ENCODE peak calls at places on chromosomes 1 and 21, in nine cellular contexts. S, V, C, T, X, F, G, P and D are unnamed samples.

GRCh38 chr1:181126289-181126688 is 37.8 kb downstream of the IER5 start:
- DNase-seq in S (no peak), V (no peak), C (no peak), T (no peak), X (no peak), F (no peak), G (no peak), P (no peak), D (no peak)

GRCh38 chr1:58249729-58250586 is 296.6 kb downstream of the OMA1 start:
- DNase-seq in S (peak; percentile 21), V (no peak), C (no peak), T (peak; percentile 50), X (no peak), F (no peak), G (peak; percentile 92), P (peak; percentile 86), D (no peak)

GRCh38 chr1:184836081-184836480 is 81.4 kb upstream of the EDEM3 start:
- DNase-seq in S (no peak), V (no peak), C (no peak), T (no peak), X (no peak), F (no peak), G (no peak), P (no peak), D (no peak)

GRCh38 chr21:34526236-34526617 is 14.2 kb upstream of the KCNE1 start:
- DNase-seq in S (no peak), V (no peak), C (no peak), T (no peak), X (no peak), F (no peak), G (no peak), P (no peak), D (no peak)

GRCh38 chr21:40245021-40245420 is 377.8 kb downstream of the PCP4 start:
- DNase-seq in S (no peak), V (no peak), C (no peak), T (no peak), X (no peak), F (no peak), G (no peak), P (no peak), D (no peak)

GRCh38 chr1:115545791-115546733 is 95.7 kb upstream of the VANGL1 start:
- DNase-seq in S (no peak), V (peak; percentile 27), C (no peak), T (no peak), X (no peak), F (peak; percentile 83), G (peak; percentile 94), P (peak; percentile 65), D (peak; percentile 70)

GRCh38 chr1:201538618-201539551 is at the start of gene NAV1:
- DNase-seq in S (peak; percentile 70), V (no peak), C (peak; percentile 68), T (peak; percentile 83), X (no peak), F (no peak), G (peak; percentile 75), P (peak; percentile 86), D (peak; percentile 29)

GRCh38 chr1:119637719-119638118 is 10.3 kb downstream of the ZNF697 start:
- DNase-seq in S (no peak), V (no peak), C (no peak), T (no peak), X (no peak), F (no peak), G (no peak), P (no peak), D (no peak)

GRCh38 chr21:44528634-44528995 is 11.4 kb downstream of the KRTAP10-1 start:
- DNase-seq in S (no peak), V (no peak), C (no peak), T (no peak), X (no peak), F (no peak), G (no peak), P (no peak), D (no peak)

GRCh38 chr1:208189183-208189582 is 55.0 kb downstream of the PLXNA2 start:
- DNase-seq in S (no peak), V (no peak), C (no peak), T (no peak), X (no peak), F (no peak), G (no peak), P (no peak), D (no peak)

GRCh38 chr1:40662864-40663263 is 2.6 kb downstream of the RIMS3 start:
- DNase-seq in S (no peak), V (no peak), C (no peak), T (no peak), X (no peak), F (no peak), G (no peak), P (no peak), D (no peak)
- H3K27me3 ChIP-seq in S (no peaks in the 10 kb centered on the region), V (no peaks in the 10 kb centered on the region), C (no peaks in the 10 kb centered on the region), T (no peaks in the 10 kb centered on the region), X (no peaks in the 10 kb centered on the region), F (peaks cover 54% of the 10 kb centered on the region), G (no peaks in the 10 kb centered on the region), P (no peaks in the 10 kb centered on the region), D (no peaks in the 10 kb centered on the region)

DNA sequence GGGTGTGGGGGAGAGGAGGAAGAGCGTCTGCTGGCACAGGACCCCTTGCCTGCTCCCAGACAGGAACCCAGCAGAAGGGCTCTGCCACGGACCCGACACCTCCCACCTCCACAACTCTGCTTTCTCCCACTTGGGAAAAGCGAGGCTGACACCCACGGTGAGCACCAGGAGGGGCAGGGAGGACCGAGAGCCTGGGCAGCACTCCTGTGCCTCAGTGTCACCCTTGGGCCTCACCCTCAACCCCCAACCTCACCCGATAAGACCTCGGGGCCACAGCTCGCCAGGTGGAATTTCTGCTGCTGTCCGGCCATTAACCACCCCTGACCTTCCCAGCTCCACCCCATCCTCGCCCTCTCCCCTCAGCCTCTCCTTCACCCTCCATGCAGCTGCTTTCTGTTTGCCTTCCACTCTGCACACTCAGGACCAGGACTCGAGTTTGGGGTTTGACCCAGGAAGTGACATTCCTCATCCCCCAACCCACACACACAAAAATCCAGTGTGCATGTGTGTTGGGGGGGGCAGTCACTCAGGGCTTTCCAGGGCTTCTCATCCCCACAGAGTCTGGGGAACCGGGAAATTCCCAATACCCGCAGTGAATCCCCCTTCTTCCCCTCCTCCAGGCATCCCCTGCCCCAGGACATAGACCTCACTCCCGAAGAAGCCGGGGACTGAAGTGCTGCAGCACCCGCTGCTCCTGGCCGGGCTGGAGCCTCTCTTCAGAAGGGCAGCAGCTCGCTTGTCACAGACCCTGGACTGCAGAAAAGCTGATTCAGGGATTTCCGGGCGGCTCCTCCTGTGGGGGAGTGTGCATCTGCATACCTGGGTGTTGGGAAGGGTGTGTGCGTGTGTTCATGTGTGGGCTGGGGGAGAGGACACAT is 65.8 kb downstream of the SYT2 start:
- DNase-seq in S (no peak), V (no peak), C (no peak), T (peak; percentile 34), X (no peak), F (no peak), G (peak; percentile 50), P (peak; percentile 47), D (no peak)
- H3K27me3 ChIP-seq in S (peaks cover 97% of the 10 kb centered on the region), V (peaks cover 3% of the 10 kb centered on the region), C (peaks cover 70% of the 10 kb centered on the region), T (peaks cover 56% of the 10 kb centered on the region), X (peaks cover 7% of the 10 kb centered on the region), F (peaks cover 77% of the 10 kb centered on the region), G (peaks cover 52% of the 10 kb centered on the region), P (peaks cover 77% of the 10 kb centered on the region), D (peaks cover 2% of the 10 kb centered on the region)

GRCh38 chr21:33036430-33037162 is 10.9 kb downstream of the OLIG2 start:
- DNase-seq in S (peak; percentile 41), V (no peak), C (peak; percentile 60), T (no peak), X (peak; percentile 8), F (peak; percentile 18), G (no peak), P (no peak), D (no peak)
- H3K27me3 ChIP-seq in S (peaks cover 98% of the 10 kb centered on the region), V (no peaks in the 10 kb centered on the region), C (peaks cover 38% of the 10 kb centered on the region), T (peaks cover 31% of the 10 kb centered on the region), X (peaks cover 3% of the 10 kb centered on the region), F (peaks cover 32% of the 10 kb centered on the region), G (peaks cover 68% of the 10 kb centered on the region), P (peaks cover 96% of the 10 kb centered on the region), D (no peaks in the 10 kb centered on the region)

GRCh38 chr1:29121951-29122661 is 1.6 kb downstream of the TMEM200B start:
- DNase-seq in S (peak; percentile 37), V (no peak), C (peak; percentile 54), T (peak; percentile 65), X (no peak), F (no peak), G (peak; percentile 74), P (peak; percentile 75), D (no peak)

GRCh38 chr1:29122662-29122986 is 1.1 kb downstream of the TMEM200B start:
- DNase-seq in S (peak; percentile 69), V (no peak), C (peak; percentile 50), T (peak; percentile 79), X (no peak), F (peak; percentile 43), G (peak; percentile 53), P (peak; percentile 70), D (no peak)

GRCh38 chr1:29124366-29125236 is 898 bp upstream of the TMEM200B start:
- DNase-seq in S (peak; percentile 79), V (no peak), C (peak; percentile 72), T (peak; percentile 86), X (peak; percentile 28), F (peak; percentile 37), G (peak; percentile 92), P (peak; percentile 88), D (peak; percentile 75)

GRCh38 chr1:29123871-29124365 is at the start of gene TMEM200B:
- DNase-seq in S (peak; percentile 19), V (no peak), C (no peak), T (no peak), X (no peak), F (no peak), G (peak; percentile 28), P (no peak), D (peak; percentile 54)

DNA sequence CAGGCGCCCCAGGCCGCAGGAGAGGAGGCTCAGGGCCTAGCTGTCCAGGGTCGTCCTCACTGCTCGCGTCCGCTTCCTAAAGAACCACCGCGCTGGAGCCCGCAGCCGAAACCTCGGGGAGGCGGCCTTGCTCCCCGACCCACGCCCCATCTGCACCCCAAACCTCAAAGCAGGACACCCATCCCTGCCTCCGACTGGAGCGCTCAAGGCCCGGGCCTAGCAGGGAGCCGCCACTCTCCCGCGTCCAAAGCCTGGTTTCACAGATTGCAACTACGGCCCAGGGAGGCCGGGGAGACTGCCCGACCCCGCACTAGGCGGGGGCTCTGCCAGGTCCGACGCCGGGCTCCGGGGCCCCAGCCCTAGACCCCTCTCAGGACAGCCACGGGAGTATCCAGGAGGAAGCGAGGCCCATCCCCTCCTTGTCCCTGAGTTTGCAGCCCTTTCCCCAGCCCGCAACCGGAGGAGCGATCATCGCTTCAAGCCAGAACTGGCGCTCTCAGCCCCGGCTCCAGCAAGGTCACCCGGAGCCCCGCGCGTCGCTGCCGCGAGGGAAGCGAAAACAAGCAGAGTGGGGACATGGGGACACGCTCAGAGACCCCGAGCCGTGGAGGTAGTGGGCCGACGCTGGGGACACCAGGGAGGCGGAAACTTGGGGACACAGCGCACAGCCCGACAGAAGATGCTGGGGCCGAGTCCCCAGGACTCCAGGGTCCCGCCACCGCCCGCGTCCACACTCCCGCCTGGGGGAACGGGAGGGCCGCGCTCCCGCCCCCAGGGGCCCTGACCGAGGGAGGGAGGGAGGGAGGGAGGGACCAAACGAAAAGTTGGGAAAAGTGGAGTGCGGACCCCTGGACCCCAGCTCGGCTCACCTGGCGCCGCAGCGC is 474 bp downstream of the TMEM200B start:
- DNase-seq in S (peak; percentile 19), V (no peak), C (no peak), T (peak; percentile 55), X (no peak), F (no peak), G (peak; percentile 47), P (peak; percentile 59), D (no peak)
- H3K27me3 ChIP-seq in S (peaks cover 41% of the 10 kb centered on the region), V (no peaks in the 10 kb centered on the region), C (peaks cover 48% of the 10 kb centered on the region), T (peaks cover 50% of the 10 kb centered on the region), X (peaks cover 23% of the 10 kb centered on the region), F (no peaks in the 10 kb centered on the region), G (peaks cover 40% of the 10 kb centered on the region), P (peaks cover 63% of the 10 kb centered on the region), D (no peaks in the 10 kb centered on the region)